ENCODE peak calls at places on chromosomes 12 and 14, in eight cellular contexts. Q is CD8-positive, alpha-beta T cell; F is ovary; J is pancreas; I is psoas muscle; D is transverse colon; C is endodermal cell; B is choroid plexus epithelial cell. Z is an unnamed sample.

GRCh38 chr12:42222724-42223123 is 15.3 kb downstream of the YAF2 start:
- DNase-seq in D (no peak), Q (no peak), J (no peak), I (no peak), B (no peak), F (no peak), C (no peak), Z (no peak)

GRCh38 chr14:29576997-29577396 is 350.6 kb downstream of the PRKD1 start:
- DNase-seq in F (no peak), C (no peak), I (no peak), B (no peak), J (no peak), Q (no peak), D (no peak), Z (no peak)

GRCh38 chr14:63200767-63201166 is 3.5 kb upstream of the RHOJ start:
- DNase-seq in J (no peak), Q (no peak), C (no peak), F (no peak), I (no peak), B (no peak), D (no peak), Z (no peak)

GRCh38 chr12:30754383-30754749 is 385 bp downstream of the CAPRIN2 start:
- DNase-seq in Q (peak; percentile 60), F (no peak), D (no peak), C (no peak), I (no peak), J (no peak), B (no peak), Z (no peak)

GRCh38 chr12:14905269-14906004 is 19.8 kb upstream of the MGP start:
- DNase-seq in C (no peak), I (no peak), D (no peak), F (no peak), J (no peak), B (peak; percentile 17), Q (no peak), Z (no peak)

GRCh38 chr14:23561873-23562821 is 5.4 kb downstream of the AP1G2 start:
- DNase-seq in I (no peak), J (no peak), B (no peak), F (no peak), C (no peak), D (no peak), Q (no peak), Z (no peak)

GRCh38 chr12:56571131-56571530 is 49.5 kb downstream of the RBMS2 start:
- DNase-seq in D (no peak), B (no peak), I (no peak), J (no peak), C (no peak), Q (no peak), F (no peak), Z (no peak)

GRCh38 chr14:36363704-36364103 is 43.3 kb upstream of the MBIP start:
- DNase-seq in C (no peak), D (no peak), B (no peak), F (no peak), I (no peak), J (no peak), Q (no peak), Z (no peak)

GRCh38 chr14:34997762-34998161 is 15.0 kb downstream of the SRP54 start:
- DNase-seq in J (no peak), Q (no peak), B (peak; percentile 45), I (no peak), C (no peak), F (no peak), D (no peak), Z (no peak)

GRCh38 chr14:68211886-68212285 is 392.3 kb downstream of the RAD51B start:
- DNase-seq in I (no peak), C (no peak), B (no peak), D (no peak), Q (no peak), J (no peak), F (no peak), Z (no peak)

GRCh38 chr14:58414845-58415244 is 12.5 kb downstream of the TIMM9 start:
- DNase-seq in B (no peak), F (no peak), I (no peak), J (no peak), Q (no peak), C (peak; percentile 71), D (no peak), Z (no peak)

GRCh38 chr12:113802000-113802749 is 163.9 kb downstream of the RBM19 start:
- DNase-seq in B (no peak), F (no peak), C (no peak), Q (no peak), D (no peak), I (no peak), J (no peak), Z (no peak)

GRCh38 chr12:126903180-126903876 is 1363.6 kb upstream of the TMEM132C start:
- DNase-seq in F (no peak), J (no peak), C (no peak), I (no peak), Q (no peak), B (no peak), D (no peak), Z (no peak)

GRCh38 chr14:45946251-45946650 is 693.2 kb upstream of the MIS18BP1 start:
- DNase-seq in J (no peak), D (no peak), Q (no peak), C (no peak), F (no peak), B (no peak), I (no peak), Z (no peak)

GRCh38 chr14:71753126-71753830 is 179.0 kb upstream of the RGS6 start:
- DNase-seq in Q (peak; percentile 63), I (peak; percentile 82), C (peak; percentile 96), J (peak; percentile 71), B (peak; percentile 88), F (peak; percentile 81), D (peak; percentile 88), Z (peak; percentile 27)

GRCh38 chr12:62817556-62818271 is 117.2 kb downstream of the PPM1H start:
- DNase-seq in F (peak; percentile 57), D (no peak), J (no peak), I (no peak), C (peak; percentile 75), B (peak; percentile 96), Q (no peak), Z (no peak)

DNA sequence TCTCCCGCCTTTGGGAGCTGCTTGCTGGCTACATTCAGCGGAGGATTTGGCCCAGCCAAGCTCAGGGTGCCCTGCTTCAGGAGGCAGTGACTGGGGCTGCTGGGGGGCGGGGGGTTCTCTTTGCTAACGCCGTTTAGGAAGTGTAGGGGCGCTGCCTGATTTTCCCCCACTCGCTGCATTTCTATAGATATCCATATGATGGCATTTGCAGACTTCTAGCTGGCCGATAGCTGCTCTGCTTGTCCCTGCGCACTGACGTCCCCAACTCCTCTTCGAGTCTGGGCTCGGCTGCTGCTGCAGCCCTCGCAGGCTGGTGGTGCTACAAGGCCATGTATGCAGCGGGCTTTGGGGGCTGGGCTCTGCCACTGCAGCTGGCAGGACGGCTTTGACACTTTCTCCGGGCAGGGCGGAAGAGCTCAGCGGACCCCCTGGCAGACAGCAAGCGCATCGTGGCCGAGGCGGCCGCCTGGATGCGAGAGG is 3.1 kb downstream of the LRFN5 start:
- DNase-seq in I (peak; percentile 45), B (peak; percentile 59), J (no peak), D (no peak), C (peak; percentile 94), Q (peak; percentile 19), F (peak; percentile 22), Z (no peak)
- TF ChIP-seq CTCF in I (no peak), B (peak; percentile 56), J (no peak), D (no peak), C (peak; percentile 71), Q (no peak), F (no peak), Z (no peak)

GRCh38 chr12:27013606-27014084 is 539 bp downstream of the TM7SF3 start:
- DNase-seq in B (peak; percentile 67), F (no peak), J (peak; percentile 13), D (peak; percentile 10), C (no peak), I (no peak), Q (no peak), Z (no peak)
- H3K4me3 ChIP-seq in B (peak overlapping the region; percentile 89), F (peak overlapping the region; percentile 76), J (peak overlapping the region; percentile 83), D (peak overlapping the region; percentile 93), C (peak overlapping the region; percentile 98), I (peak overlapping the region; percentile 86), Q (peak overlapping the region; percentile 87), Z (peak overlapping the region; percentile 98)

GRCh38 chr12:119730381-119730780 is 62.4 kb downstream of the PRKAB1 start:
- DNase-seq in B (no peak), I (no peak), C (peak; percentile 58), F (no peak), Q (no peak), D (no peak), J (no peak), Z (no peak)

GRCh38 chr12:119729871-119730270 is 61.9 kb downstream of the PRKAB1 start:
- DNase-seq in I (no peak), Q (no peak), C (no peak), D (no peak), F (no peak), J (no peak), B (no peak), Z (no peak)

GRCh38 chr12:119740835-119741234 is 72.9 kb downstream of the PRKAB1 start:
- DNase-seq in B (no peak), Q (no peak), I (no peak), J (no peak), D (no peak), C (no peak), F (no peak), Z (no peak)

DNA sequence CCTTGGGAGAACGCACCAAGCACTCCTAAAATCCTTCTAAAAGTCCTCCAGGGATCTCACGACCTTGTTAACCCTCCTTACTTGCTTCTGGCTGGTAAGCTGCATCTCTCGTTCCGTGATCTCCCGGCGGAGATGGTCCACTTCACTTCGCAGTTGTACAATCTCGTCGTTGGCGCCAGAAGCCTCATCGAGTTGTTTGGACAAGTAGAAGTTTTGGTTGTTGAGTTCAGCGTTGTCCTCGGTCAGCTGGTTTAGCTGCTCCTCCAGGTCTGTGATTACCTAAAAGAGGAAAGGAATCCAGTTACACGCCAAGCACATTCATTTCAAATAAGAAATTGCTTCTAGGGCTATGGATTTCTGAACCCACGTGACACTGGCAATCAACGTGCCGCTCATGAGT is 67.1 kb downstream of the PRKAB1 start:
- DNase-seq in B (no peak), D (no peak), F (no peak), I (no peak), Q (no peak), C (no peak), J (no peak), Z (no peak)
- TF ChIP-seq CTCF in B (no peak), D (no peak), F (no peak), I (no peak), Q (no peak), C (no peak), J (no peak), Z (no peak)

DNA sequence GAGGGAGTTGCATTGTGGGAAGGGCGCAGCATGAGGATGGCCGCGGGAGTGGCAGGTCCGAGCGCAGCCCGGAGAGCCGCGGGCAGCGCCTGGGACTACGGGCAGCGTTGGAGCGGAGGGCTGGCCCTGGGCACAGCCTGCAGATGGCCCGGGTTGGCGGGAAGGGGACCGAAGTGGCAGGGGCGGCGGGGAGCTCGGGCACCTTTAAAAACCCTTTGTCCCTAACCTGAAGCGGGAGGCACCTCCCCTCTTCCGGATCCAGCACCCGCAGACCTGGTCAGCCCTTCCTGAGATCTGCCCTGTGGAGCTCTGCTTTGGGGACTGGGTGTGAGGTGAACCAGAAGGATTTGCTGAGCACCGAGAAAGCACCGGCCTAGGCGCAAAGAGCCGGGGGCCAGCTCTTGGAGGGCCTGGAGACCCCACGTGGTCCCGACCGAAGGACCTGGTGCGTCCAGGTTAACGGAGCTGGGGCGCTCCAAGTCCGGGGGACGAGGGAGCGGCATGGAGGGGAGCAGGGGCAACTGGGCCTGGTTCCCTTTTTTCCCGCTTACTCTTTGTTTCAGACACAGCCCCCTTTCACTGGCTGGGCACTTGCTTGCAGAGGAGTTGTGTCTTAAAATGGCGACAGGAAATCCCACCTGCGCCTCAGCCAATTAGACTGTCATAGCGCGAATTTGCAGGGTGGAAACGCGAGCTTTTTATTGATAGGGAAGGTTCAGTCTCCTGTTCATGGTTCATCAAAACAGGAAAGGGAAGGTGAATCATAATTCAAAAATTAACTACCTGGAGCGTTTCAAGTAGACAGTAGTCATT is 792 bp upstream of the SLC38A1 start:
- DNase-seq in B (peak; percentile 25), J (no peak), I (no peak), C (peak; percentile 91), F (no peak), D (peak; percentile 63), Q (peak; percentile 87), Z (peak; percentile 50)
- H3K4me3 ChIP-seq in B (peak overlapping the region; percentile 78), J (peak overlapping the region; percentile 69), I (peak overlapping the region; percentile 75), C (peak overlapping the region; percentile 95), F (peak overlapping the region; percentile 60), D (peak overlapping the region; percentile 75), Q (peak overlapping the region; percentile 96), Z (peak overlapping the region; percentile 80)